ENCODE peak calls at places on chromosome 13, in nine cellular contexts. M is GM12865, R is adrenal gland, X is fibroblast of pulmonary artery, G is progenitor cell of endocrine pancreas, L is heart right ventricle, K is GM06990, D is cardiac fibroblast, F is esophagus muscularis mucosa. O is an unnamed sample.

GRCh38 chr13:114268344-114269280 is 12.8 kb upstream of the UPF3A start:
- DNase-seq in X (no peak), M (peak; percentile 56), G (no peak), L (no peak), R (no peak), F (no peak), K (no peak), D (no peak), O (no peak)

GRCh38 chr13:99693351-99693750 is 192.1 kb downstream of the TM9SF2 start:
- DNase-seq in K (no peak), M (peak; percentile 31), D (no peak), X (no peak), R (no peak), L (no peak), F (no peak), G (no peak), O (no peak)

GRCh38 chr13:36712290-36712689 is 38.5 kb downstream of the SERTM1 start:
- DNase-seq in F (no peak), D (no peak), X (no peak), K (no peak), M (no peak), G (no peak), L (no peak), R (no peak), O (no peak)

GRCh38 chr13:66264976-66265375 is 965.2 kb downstream of the PCDH9 start:
- DNase-seq in M (no peak), G (no peak), K (no peak), R (no peak), F (no peak), D (no peak), L (no peak), X (no peak), O (no peak)

GRCh38 chr13:82088781-82089180 is 1747.9 kb upstream of the SPRY2 start:
- DNase-seq in D (no peak), K (no peak), M (no peak), G (no peak), F (no peak), R (no peak), L (no peak), X (peak; percentile 3), O (no peak)

GRCh38 chr13:27605610-27606200 is 14.6 kb downstream of the LNX2 start:
- DNase-seq in D (peak; percentile 69), F (no peak), L (no peak), M (no peak), G (no peak), X (peak; percentile 58), R (no peak), K (no peak), O (no peak)

GRCh38 chr13:41137241-41137640 is 4.6 kb upstream of the KBTBD6 start:
- DNase-seq in F (no peak), K (no peak), X (no peak), M (no peak), L (no peak), D (no peak), R (no peak), G (no peak), O (no peak)

GRCh38 chr13:38210928-38211596 is 138.6 kb upstream of the UFM1 start:
- DNase-seq in R (no peak), D (no peak), G (no peak), L (no peak), F (no peak), K (no peak), X (no peak), M (no peak), O (no peak)

GRCh38 chr13:106213028-106213427 is 322.4 kb downstream of the EFNB2 start:
- DNase-seq in L (no peak), F (no peak), R (no peak), M (no peak), G (no peak), X (no peak), K (no peak), D (no peak), O (no peak)

GRCh38 chr13:36718146-36718545 is 44.3 kb downstream of the SERTM1 start:
- DNase-seq in K (no peak), D (peak; percentile 69), X (peak; percentile 36), M (no peak), L (no peak), R (no peak), F (no peak), G (no peak), O (no peak)

GRCh38 chr13:78372581-78372980 is 230.8 kb downstream of the POU4F1 start:
- DNase-seq in X (peak; percentile 50), R (no peak), F (no peak), G (no peak), L (no peak), K (no peak), M (no peak), D (peak; percentile 58), O (no peak)

GRCh38 chr13:29472317-29472961 is 123.0 kb downstream of the SLC7A1 start:
- DNase-seq in X (peak; percentile 76), F (no peak), L (peak; percentile 39), R (peak; percentile 38), M (peak; percentile 79), K (no peak), D (peak; percentile 76), G (peak; percentile 43), O (no peak)

GRCh38 chr13:94761407-94761806 is 49.1 kb upstream of the SOX21 start:
- DNase-seq in D (no peak), M (no peak), G (no peak), L (no peak), R (no peak), K (no peak), X (no peak), F (no peak), O (no peak)

DNA sequence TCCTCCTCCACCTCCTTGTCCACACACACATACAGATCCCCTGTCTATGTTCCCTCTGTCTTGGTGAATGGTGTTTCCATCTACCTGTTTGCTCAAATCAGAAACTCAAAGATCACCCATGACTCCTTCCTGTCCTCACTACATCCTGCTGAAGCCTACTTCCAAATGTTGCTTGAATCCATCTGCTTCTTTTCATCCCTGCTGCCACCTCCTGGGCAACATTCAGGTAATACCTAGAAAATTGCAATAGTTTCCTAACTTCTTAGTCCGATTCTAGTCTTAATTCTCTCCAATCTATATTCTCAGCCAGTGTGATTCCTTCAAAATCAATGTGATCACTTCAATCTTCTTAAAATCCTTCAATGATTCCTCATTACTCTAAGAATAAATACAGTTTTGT is 155.5 kb upstream of the STARD13 start:
- DNase-seq in R (no peak), L (no peak), F (no peak), D (peak; percentile 59), M (peak; percentile 30), X (peak; percentile 53), K (no peak), G (no peak), O (no peak)
- TF ChIP-seq CTCF in R (peak; percentile 31), L (peak; percentile 21), F (no peak), D (peak; percentile 22), M (peak; percentile 4), X (peak; percentile 34), K (no peak), G (peak; percentile 41), O (no peak)

DNA sequence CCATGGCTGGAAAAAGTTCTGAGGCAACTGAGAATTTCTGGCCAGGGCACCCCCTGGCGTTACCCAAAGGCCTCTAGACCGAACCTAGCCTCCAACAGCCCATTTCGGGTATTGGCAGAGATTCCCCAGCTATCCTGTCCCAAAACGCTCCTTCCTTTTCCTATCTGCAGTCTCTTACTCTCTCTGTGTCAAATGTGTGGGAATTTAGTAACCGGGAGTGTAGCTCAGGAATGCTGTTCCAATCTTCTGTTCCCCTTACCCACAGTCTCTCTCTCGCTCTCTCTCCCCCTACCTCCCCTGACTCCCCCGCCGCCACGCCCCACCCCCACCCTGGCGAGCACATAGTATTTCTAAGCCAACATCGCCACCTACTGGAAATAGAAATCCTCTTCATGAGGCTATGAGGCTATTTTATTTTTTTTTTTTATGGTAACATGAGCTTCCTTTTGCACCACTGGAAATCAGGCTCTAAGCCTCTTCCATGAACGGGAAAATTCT is 27.0 kb downstream of the OXGR1 start:
- DNase-seq in L (no peak), M (no peak), R (no peak), G (no peak), K (no peak), F (no peak), D (peak; percentile 31), X (peak; percentile 6), O (no peak)
- TF ChIP-seq CTCF in L (no peak), M (no peak), R (no peak), G (no peak), K (no peak), F (no peak), D (no peak), X (no peak), O (no peak)

DNA sequence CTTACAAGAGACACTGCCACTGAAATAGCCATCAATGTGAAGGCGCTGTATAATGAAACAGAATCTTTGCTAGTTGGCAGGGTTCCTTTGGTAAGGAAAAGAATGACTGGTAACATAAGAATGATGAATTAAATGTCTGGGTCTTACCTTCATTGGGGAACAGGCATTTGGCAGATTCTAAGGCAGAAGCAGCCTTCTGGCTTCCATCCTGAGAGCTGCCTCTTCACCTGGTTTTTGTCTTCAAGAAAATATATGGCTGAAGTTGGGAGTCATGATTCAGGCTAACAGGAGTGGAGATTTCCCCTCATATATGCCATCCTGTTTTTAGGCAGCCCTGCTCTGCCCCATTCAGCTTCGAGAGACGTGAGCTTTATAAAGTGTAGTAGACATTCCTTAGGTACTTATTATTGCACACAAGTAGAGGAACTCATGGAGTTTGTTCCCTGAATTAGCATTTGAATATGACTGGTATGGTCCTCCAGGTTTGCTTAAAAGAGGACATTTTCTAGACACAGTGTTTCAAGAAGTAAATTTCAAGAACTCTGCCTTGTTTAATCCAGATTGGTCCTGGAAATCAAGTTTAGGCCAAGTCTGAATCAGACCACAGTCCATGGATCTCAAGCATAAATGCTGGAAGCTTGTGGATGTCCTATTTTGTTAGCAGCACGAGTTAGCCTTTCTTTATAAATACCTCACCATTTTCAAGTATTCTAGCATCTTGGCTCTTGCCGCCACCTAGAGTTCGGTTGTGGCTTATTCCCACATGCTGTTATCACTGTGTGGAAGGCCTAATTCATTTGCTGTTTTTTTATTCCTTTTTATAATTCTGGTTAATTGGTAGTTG is 56.2 kb upstream of the AKAP11 start:
- DNase-seq in R (peak; percentile 58), D (peak; percentile 61), G (no peak), X (peak; percentile 65), M (peak; percentile 39), K (peak; percentile 5), L (no peak), F (no peak), O (no peak)
- TF ChIP-seq CTCF in R (peak; percentile 56), D (peak; percentile 64), G (peak; percentile 60), X (peak; percentile 71), M (peak; percentile 37), K (peak; percentile 50), L (peak; percentile 42), F (no peak), O (no peak)

GRCh38 chr13:110274687-110275086 is 32.3 kb downstream of the COL4A1 start:
- DNase-seq in X (no peak), L (no peak), K (no peak), G (no peak), F (peak; percentile 86), M (no peak), D (no peak), R (no peak), O (no peak)
- TF ChIP-seq CTCF in X (peak; percentile 29), L (peak; percentile 52), K (no peak), G (no peak), F (peak; percentile 18), M (no peak), D (peak; percentile 36), R (no peak), O (no peak)

DNA sequence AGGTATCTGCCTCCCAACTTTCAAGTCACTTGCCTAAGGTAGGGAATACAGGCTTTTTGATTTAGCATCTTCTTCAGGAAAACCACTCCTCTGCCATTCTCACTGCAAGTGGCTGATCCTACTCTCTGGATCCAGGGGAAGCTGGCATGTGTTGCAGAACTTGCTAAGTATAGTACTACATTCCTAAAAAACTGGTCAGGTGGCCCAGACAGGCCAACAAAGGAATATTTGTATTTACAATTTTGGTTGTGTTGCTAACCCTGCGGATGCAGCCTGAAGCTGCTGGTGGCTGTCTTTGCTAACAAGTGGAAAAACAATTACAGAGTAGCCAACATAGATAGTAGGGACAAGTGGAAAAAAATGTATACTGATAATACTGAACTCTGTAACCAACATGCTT is 222.5 kb upstream of the STARD13 start:
- DNase-seq in X (no peak), D (no peak), G (no peak), K (no peak), L (no peak), F (no peak), R (no peak), M (no peak), O (no peak)
- TF ChIP-seq CTCF in X (no peak), D (no peak), G (no peak), K (no peak), L (no peak), F (no peak), R (no peak), M (no peak), O (no peak)